ENCODE peak calls at places on chromosome 18, in four cellular contexts. W is GM23248, T is endothelial cell of umbilical vein, J is HEK293T. N is an unnamed sample.

GRCh38 chr18:46310675-46311345 is 206.6 kb downstream of the HAUS1 start:
- DNase-seq in T (no peak), W (no peak), J (no peak), N (no peak)

GRCh38 chr18:5768454-5768853 is 126.9 kb downstream of the TMEM200C start:
- DNase-seq in T (no peak), W (no peak), J (no peak), N (no peak)

GRCh38 chr18:24274822-24275221 is 122.8 kb downstream of the OSBPL1A start:
- DNase-seq in T (no peak), J (no peak), W (no peak), N (no peak)

GRCh38 chr18:76348267-76349066 is 146.6 kb downstream of the ZNF516 start:
- DNase-seq in J (no peak), T (no peak), W (no peak), N (no peak)

GRCh38 chr18:37492952-37493351 is 72.6 kb downstream of the CELF4 start:
- DNase-seq in J (no peak), T (no peak), W (no peak), N (no peak)

GRCh38 chr18:24271381-24272331 is 126.0 kb downstream of the OSBPL1A start:
- DNase-seq in W (peak), J (peak), T (peak), N (peak)

GRCh38 chr18:49460958-49461601 is 635 bp upstream of the DYM start:
- DNase-seq in T (no peak), W (peak), J (no peak), N (no peak)

GRCh38 chr18:54910161-54910919 is 48.9 kb downstream of the CCDC68 start:
- DNase-seq in J (no peak), W (no peak), T (no peak), N (no peak)

GRCh38 chr18:5975111-5975622 is 79.8 kb upstream of the TMEM200C start:
- DNase-seq in J (no peak), T (no peak), W (peak), N (no peak)

GRCh38 chr18:71831039-71831438 is 713.1 kb downstream of the CBLN2 start:
- DNase-seq in W (no peak), T (peak), J (no peak), N (no peak)

GRCh38 chr18:54740146-54740844 is 88.0 kb upstream of the RAB27B start:
- DNase-seq in T (peak), J (no peak), W (peak), N (no peak)

GRCh38 chr18:79420033-79420745 is 24.5 kb downstream of the NFATC1 start:
- DNase-seq in J (no peak), T (no peak), W (no peak), N (no peak)

GRCh38 chr18:9822587-9822986 is 63.2 kb upstream of the TXNDC2 start:
- DNase-seq in T (no peak), W (no peak), J (no peak), N (no peak)

GRCh38 chr18:36534154-36534688 is 236.7 kb downstream of the FHOD3 start:
- DNase-seq in T (no peak), J (no peak), W (peak), N (no peak)

GRCh38 chr18:36298113-36298701 is 694 bp downstream of the FHOD3 start:
- DNase-seq in T (no peak), J (peak), W (peak), N (peak)

GRCh38 chr18:43234889-43235288 is 42.4 kb downstream of the SYT4 start:
- DNase-seq in W (no peak), T (no peak), J (no peak), N (no peak)

GRCh38 chr18:61502472-61502871 is 169.2 kb downstream of the CDH20 start:
- DNase-seq in T (peak), W (peak), J (peak), N (peak)

GRCh38 chr18:46447323-46447722 is 209.7 kb downstream of the LOXHD1 start:
- DNase-seq in W (no peak), J (no peak), T (no peak), N (no peak)

GRCh38 chr18:41881285-41881684 is 73.7 kb upstream of the PIK3C3 start:
- DNase-seq in J (no peak), T (no peak), W (peak), N (no peak)

GRCh38 chr18:22846697-22847096 is 86.4 kb upstream of the RBBP8 start:
- DNase-seq in W (no peak), J (no peak), T (no peak), N (no peak)

GRCh38 chr18:37144921-37145320 is 316.0 kb downstream of the KIAA1328 start:
- DNase-seq in T (no peak), W (no peak), J (no peak), N (no peak)

GRCh38 chr18:63182247-63182771 is 137.3 kb downstream of the BCL2 start:
- DNase-seq in W (no peak), T (no peak), J (no peak), N (no peak)

GRCh38 chr18:31648458-31648857 is 35.9 kb downstream of the B4GALT6 start:
- DNase-seq in J (no peak), W (no peak), T (no peak), N (no peak)

GRCh38 chr18:61669320-61669719 is 223.5 kb downstream of the RNF152 start:
- DNase-seq in W (peak), T (no peak), J (no peak), N (no peak)

GRCh38 chr18:70840649-70841048 is 551.8 kb downstream of the SOCS6 start:
- DNase-seq in T (no peak), W (no peak), J (no peak), N (no peak)

GRCh38 chr18:58403799-58404455 is 225.0 kb downstream of the ALPK2 start:
- DNase-seq in W (no peak), T (no peak), J (no peak), N (no peak)

GRCh38 chr18:24605454-24605853 is 145.0 kb downstream of the HRH4 start:
- DNase-seq in J (no peak), W (no peak), T (no peak), N (no peak)

GRCh38 chr18:9697121-9697520 is 11.0 kb upstream of the RAB31 start:
- DNase-seq in J (no peak), T (no peak), W (no peak), N (no peak)

GRCh38 chr18:60693426-60693825 is 320.9 kb upstream of the MC4R start:
- DNase-seq in W (no peak), J (no peak), T (peak), N (no peak)

GRCh38 chr18:35695803-35696202 is 114.3 kb downstream of the GALNT1 start:
- DNase-seq in T (no peak), J (no peak), W (no peak), N (no peak)

GRCh38 chr18:13756261-13756660 is 29.8 kb downstream of the RNMT start:
- DNase-seq in T (no peak), J (no peak), W (no peak), N (no peak)

GRCh38 chr18:80171190-80171872 is 62.3 kb downstream of the ADNP2 start:
- DNase-seq in J (peak), W (peak), T (peak), N (peak)

GRCh38 chr18:63319383-63320040 is at the start of gene BCL2:
- DNase-seq in J (peak), W (peak), T (peak), N (no peak)

GRCh38 chr18:9147440-9148238 is 11.1 kb downstream of the ANKRD12 start:
- DNase-seq in W (peak), T (peak), J (peak), N (peak)

N was measured in HuH-7.